ENCODE peak calls at places on chromosome 21, in six cellular contexts. P is GM20000, X is uterus, Z is kidney epithelial cell, M is pancreas, H is colonic mucosa. T is an unnamed sample.

GRCh38 chr21:39048574-39048973 is 134.7 kb downstream of the PSMG1 start:
- DNase-seq in P (no peak), X (no peak), Z (no peak), M (no peak), H (no peak), T (no peak)

GRCh38 chr21:14688412-14688811 is 142.3 kb upstream of the SAMSN1 start:
- DNase-seq in P (no peak), X (no peak), Z (no peak), M (no peak), H (no peak), T (no peak)

GRCh38 chr21:45386336-45386727 is 18.6 kb upstream of the COL18A1 start:
- DNase-seq in P (no peak), X (peak), Z (no peak), M (peak), H (no peak), T (no peak)

GRCh38 chr21:25563399-25564116 is 43.7 kb downstream of the MRPL39 start:
- DNase-seq in P (peak), X (no peak), Z (no peak), M (no peak), H (no peak), T (no peak)

GRCh38 chr21:39422468-39423241 is 22.9 kb downstream of the LCA5L start:
- DNase-seq in P (peak), X (no peak), Z (no peak), M (no peak), H (no peak), T (no peak)

GRCh38 chr21:27134513-27134912 is 167.6 kb upstream of the ADAMTS5 start:
- DNase-seq in P (no peak), X (no peak), Z (no peak), M (no peak), H (no peak), T (no peak)

GRCh38 chr21:45991606-45992301 is 10.2 kb downstream of the COL6A1 start:
- DNase-seq in P (no peak), X (peak), Z (no peak), M (peak), H (peak), T (no peak)

GRCh38 chr21:41869771-41870170 is 9.4 kb downstream of the PRDM15 start:
- DNase-seq in P (no peak), X (no peak), Z (no peak), M (no peak), H (no peak), T (no peak)

GRCh38 chr21:45290948-45291612 is 3.4 kb upstream of the POFUT2 start:
- DNase-seq in P (no peak), X (no peak), Z (no peak), M (no peak), H (peak), T (no peak)

GRCh38 chr21:31218830-31219608 is 125.0 kb downstream of the TIAM1 start:
- DNase-seq in P (no peak), X (peak), Z (no peak), M (no peak), H (peak), T (no peak)

GRCh38 chr21:25772680-25773079 is 37.9 kb downstream of the GABPA start:
- DNase-seq in P (no peak), X (no peak), Z (no peak), M (no peak), H (no peak), T (no peak)

GRCh38 chr21:29104239-29104708 is 26.2 kb upstream of the MAP3K7CL start:
- DNase-seq in P (peak), X (no peak), Z (no peak), M (no peak), H (no peak), T (no peak)

GRCh38 chr21:43369596-43370090 is 57.3 kb downstream of the SIK1 start:
- DNase-seq in P (no peak), X (no peak), Z (no peak), M (no peak), H (no peak), T (no peak)

GRCh38 chr21:17468698-17469097 is 44.1 kb upstream of the CXADR start:
- DNase-seq in P (no peak), X (no peak), Z (no peak), M (no peak), H (no peak), T (no peak)

GRCh38 chr21:28580585-28580984 is 412.1 kb downstream of the LTN1 start:
- DNase-seq in P (no peak), X (no peak), Z (no peak), M (no peak), H (no peak), T (no peak)

GRCh38 chr21:28423521-28423920 is 569.2 kb downstream of the LTN1 start:
- DNase-seq in P (no peak), X (no peak), Z (no peak), M (no peak), H (no peak), T (no peak)

GRCh38 chr21:41141031-41141457 is 26.9 kb upstream of the BACE2 start:
- DNase-seq in P (no peak), X (no peak), Z (peak), M (no peak), H (no peak), T (peak)

GRCh38 chr21:41499920-41500319 is 8.0 kb downstream of the TMPRSS2 start:
- DNase-seq in P (no peak), X (no peak), Z (no peak), M (no peak), H (no peak), T (no peak)

GRCh38 chr21:45420061-45420521 is 15.1 kb downstream of the COL18A1 start:
- DNase-seq in P (no peak), X (no peak), Z (no peak), M (no peak), H (no peak), T (peak)

GRCh38 chr21:25997788-25998611 is 172.6 kb downstream of the APP start:
- DNase-seq in P (no peak), X (no peak), Z (no peak), M (peak), H (peak), T (peak)

GRCh38 chr21:44846201-44846484 is 27.3 kb downstream of the PTTG1IP start:
- DNase-seq in P (no peak), X (no peak), Z (no peak), M (no peak), H (no peak), T (no peak)

GRCh38 chr21:18026359-18026758 is 207.2 kb upstream of the C21orf91 start:
- DNase-seq in P (no peak), X (no peak), Z (no peak), M (no peak), H (no peak), T (peak)

GRCh38 chr21:32803651-32804050 is 32.1 kb upstream of the PAXBP1 start:
- DNase-seq in P (no peak), X (no peak), Z (no peak), M (no peak), H (no peak), T (no peak)

GRCh38 chr21:42403611-42404231 is at the start of gene UBASH3A:
- DNase-seq in P (no peak), X (no peak), Z (no peak), M (no peak), H (no peak), T (no peak)

GRCh38 chr21:44966135-44967081 is 26.6 kb downstream of the SLX9 start:
- DNase-seq in P (no peak), X (peak), Z (no peak), M (no peak), H (no peak), T (no peak)

GRCh38 chr21:27315373-27315772 is 348.5 kb upstream of the ADAMTS5 start:
- DNase-seq in P (no peak), X (no peak), Z (no peak), M (no peak), H (no peak), T (no peak)

DNA sequence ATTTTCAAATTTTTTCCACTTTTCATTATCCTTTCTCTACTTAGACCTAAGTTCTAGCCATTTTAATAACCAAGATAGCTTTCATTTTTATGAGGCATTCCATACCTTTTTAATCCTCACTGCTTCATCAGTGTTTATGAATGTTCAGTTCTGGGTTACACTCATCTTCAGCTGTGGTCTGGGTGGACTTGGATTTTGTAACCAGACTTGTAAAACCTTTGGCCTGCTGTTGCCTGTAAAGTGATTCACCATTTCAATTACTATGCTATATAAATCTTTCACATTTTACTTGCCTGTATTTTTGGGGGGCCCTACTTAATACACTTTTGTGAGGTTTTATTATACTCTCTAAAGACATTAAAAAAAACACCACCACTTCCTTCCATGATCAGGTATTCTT is 46.2 kb downstream of the USP25 start:
- DNase-seq in P (no peak), X (no peak), Z (peak), M (no peak), H (no peak), T (peak)
- TF ChIP-seq CTCF in P (no peak), X (no peak), Z (no peak), M (no peak), H (no peak), T (no peak)

DNA sequence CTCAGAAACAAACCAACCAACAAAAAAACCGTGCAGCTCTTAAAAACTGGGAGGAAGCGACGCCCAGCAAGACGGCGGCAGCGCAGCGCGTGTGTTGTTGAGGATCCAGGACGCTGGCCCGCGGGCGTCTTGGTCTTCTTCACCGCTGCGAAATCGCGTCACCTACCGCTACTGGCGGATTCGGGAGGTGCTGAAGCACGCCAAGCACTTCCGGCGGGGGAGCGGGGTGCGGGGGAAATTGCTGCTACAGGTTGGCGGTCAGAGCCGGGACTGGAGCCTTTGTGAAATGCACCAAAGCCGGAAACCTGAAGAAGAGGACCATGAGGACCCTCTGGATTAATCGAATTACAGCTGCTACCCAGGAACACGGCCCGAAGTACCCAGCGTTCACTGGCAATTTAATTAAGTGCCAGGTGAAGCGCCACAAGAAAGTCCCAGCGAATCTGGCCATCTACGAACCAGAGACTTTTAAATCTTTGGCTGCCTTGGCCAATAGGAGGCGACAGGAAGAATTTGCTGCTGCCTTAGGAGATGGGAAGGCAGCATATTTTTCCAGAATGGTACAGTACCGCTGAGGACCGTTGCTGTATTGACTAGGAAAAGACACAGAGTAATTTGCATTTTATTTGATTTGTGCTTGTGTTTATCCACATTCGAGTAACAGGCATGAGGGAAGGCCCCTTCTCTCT is 11.9 kb upstream of the RIPPLY3 start:
- DNase-seq in P (no peak), X (no peak), Z (no peak), M (no peak), H (no peak), T (no peak)
- TF ChIP-seq CTCF in P (no peak), X (no peak), Z (peak), M (no peak), H (no peak), T (peak)

GRCh38 chr21:34910396-34910795 is 138.7 kb downstream of the RUNX1 start:
- DNase-seq in P (no peak), X (no peak), Z (no peak), M (no peak), H (no peak), T (no peak)

GRCh38 chr21:34911360-34911759 is 137.7 kb downstream of the RUNX1 start:
- DNase-seq in P (no peak), X (no peak), Z (no peak), M (no peak), H (no peak), T (no peak)

GRCh38 chr21:34914239-34914638 is 134.9 kb downstream of the RUNX1 start:
- DNase-seq in P (no peak), X (no peak), Z (no peak), M (no peak), H (no peak), T (no peak)

GRCh38 chr21:34913786-34914185 is 135.3 kb downstream of the RUNX1 start:
- DNase-seq in P (no peak), X (no peak), Z (no peak), M (no peak), H (no peak), T (no peak)

GRCh38 chr21:34912022-34912933 is 136.8 kb downstream of the RUNX1 start:
- DNase-seq in P (peak), X (no peak), Z (no peak), M (no peak), H (no peak), T (no peak)
- TF ChIP-seq CTCF in P (no peak), X (no peak), Z (no peak), M (no peak), H (no peak), T (no peak)

DNA sequence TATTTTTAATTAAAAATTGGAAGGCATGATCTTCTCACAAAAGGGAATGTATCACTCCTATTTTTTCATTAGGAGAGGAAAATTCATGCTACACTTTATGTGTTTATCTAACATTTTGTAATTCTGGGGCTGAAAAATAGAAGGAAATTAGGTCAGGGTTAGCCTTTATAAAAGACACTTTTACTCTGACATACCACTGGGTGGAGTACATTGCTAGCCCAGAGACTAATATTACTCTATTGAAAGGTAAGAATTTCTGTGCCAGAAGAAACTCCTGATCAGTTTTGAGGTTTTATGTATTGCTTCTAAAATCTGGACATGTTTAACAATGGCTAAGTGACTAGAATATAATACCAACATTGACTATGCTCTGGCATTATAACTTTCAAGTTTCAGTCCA is 724.6 kb downstream of the USP25 start:
- DNase-seq in P (no peak), X (no peak), Z (no peak), M (no peak), H (no peak), T (no peak)
- TF ChIP-seq CTCF in P (no peak), X (no peak), Z (peak), M (no peak), H (no peak), T (peak)